ENCODE peak calls at places on chromosomes 11 and 22, in nine cellular contexts. L, R, B, N, C, X, H, T and K are unnamed samples.

GRCh38 chr22:42353883-42354727 is 78.1 kb downstream of the NFAM1 start:
- DNase-seq in T (no peak), X (no peak), R (no peak), H (no peak), C (no peak), N (no peak), B (no peak), L (no peak), K (no peak)

GRCh38 chr22:50262460-50262911 is 1.0 kb upstream of the MAPK12 start:
- DNase-seq in X (no peak), R (no peak), B (no peak), C (no peak), T (no peak), N (no peak), H (peak; percentile 43), L (no peak), K (no peak)

GRCh38 chr11:56271092-56271491 is 2.9 kb upstream of the OR5T1 start:
- DNase-seq in L (no peak), N (no peak), H (no peak), C (no peak), R (no peak), X (no peak), T (no peak), B (no peak), K (no peak)

GRCh38 chr11:6210274-6210955 is 5.1 kb downstream of the C11orf42 start:
- DNase-seq in L (peak; percentile 14), N (peak; percentile 28), C (no peak), X (no peak), B (no peak), R (no peak), H (no peak), T (no peak), K (no peak)

GRCh38 chr11:21798216-21798615 is 394.7 kb upstream of the ANO5 start:
- DNase-seq in H (no peak), N (no peak), B (no peak), C (no peak), L (no peak), T (no peak), R (no peak), X (no peak), K (no peak)

GRCh38 chr22:46055176-46055850 is 78.4 kb upstream of the WNT7B start:
- DNase-seq in C (no peak), T (no peak), H (peak; percentile 28), R (no peak), L (no peak), B (peak; percentile 61), X (peak; percentile 68), N (peak; percentile 79), K (no peak)

GRCh38 chr11:1570531-1570895 is 1.6 kb downstream of the DUSP8 start:
- DNase-seq in L (no peak), C (no peak), T (no peak), X (no peak), N (no peak), H (no peak), R (no peak), B (no peak), K (no peak)

GRCh38 chr11:1060885-1061616 is 13.6 kb upstream of the MUC2 start:
- DNase-seq in T (no peak), H (peak; percentile 98), N (no peak), R (no peak), X (no peak), C (no peak), L (peak; percentile 19), B (peak; percentile 18), K (peak; percentile 77)

GRCh38 chr11:94776351-94777321 is 8.5 kb downstream of the AMOTL1 start:
- DNase-seq in L (peak; percentile 61), H (peak; percentile 69), T (peak; percentile 14), X (peak; percentile 45), N (peak; percentile 35), R (no peak), C (no peak), B (peak; percentile 32), K (peak; percentile 80)

GRCh38 chr11:66011239-66011784 is 496 bp upstream of the CST6 start:
- DNase-seq in H (peak; percentile 98), B (peak; percentile 43), N (no peak), C (peak; percentile 69), R (no peak), T (no peak), X (peak; percentile 86), L (peak; percentile 36), K (peak; percentile 15)

GRCh38 chr22:17990942-17991341 is 33.4 kb downstream of the MICAL3 start:
- DNase-seq in H (no peak), B (no peak), N (no peak), L (no peak), X (no peak), T (no peak), R (no peak), C (no peak), K (no peak)

GRCh38 chr11:126334665-126335462 is 20.6 kb upstream of the ST3GAL4 start:
- DNase-seq in T (no peak), C (no peak), N (no peak), H (peak; percentile 42), B (no peak), X (no peak), L (peak; percentile 41), R (no peak), K (peak; percentile 61)

GRCh38 chr11:100791873-100792272 is 104.8 kb downstream of the ARHGAP42 start:
- DNase-seq in C (no peak), N (no peak), T (no peak), B (no peak), X (no peak), L (peak; percentile 23), H (peak; percentile 80), R (no peak), K (peak; percentile 23)

GRCh38 chr11:86196291-86196690 is 48.3 kb upstream of the EED start:
- DNase-seq in T (no peak), N (no peak), C (no peak), H (no peak), B (no peak), R (no peak), L (no peak), X (no peak), K (no peak)

GRCh38 chr11:126405374-126405773 is 49.9 kb downstream of the ST3GAL4 start:
- DNase-seq in L (no peak), T (no peak), B (no peak), X (no peak), N (no peak), R (no peak), H (peak; percentile 92), C (no peak), K (no peak)

GRCh38 chr11:116731821-116732739 is 40.7 kb downstream of the BUD13 start:
- DNase-seq in R (peak; percentile 24), T (no peak), L (no peak), N (peak; percentile 45), H (no peak), C (no peak), B (no peak), X (no peak), K (no peak)

GRCh38 chr22:47775686-47776085 is 1013.2 kb downstream of the TBC1D22A start:
- DNase-seq in C (no peak), B (no peak), X (no peak), T (no peak), R (no peak), H (peak; percentile 77), L (no peak), N (no peak), K (no peak)

GRCh38 chr11:702731-703461 is 3.1 kb upstream of the EPS8L2 start:
- DNase-seq in C (no peak), H (peak; percentile 49), N (peak; percentile 91), X (peak; percentile 91), B (peak; percentile 64), T (no peak), R (no peak), L (no peak), K (no peak)

GRCh38 chr11:62507023-62507422 is 39.6 kb downstream of the AHNAK start:
- DNase-seq in B (no peak), H (no peak), X (no peak), L (no peak), T (no peak), N (no peak), C (no peak), R (no peak), K (no peak)

GRCh38 chr11:111419641-111420327 is 40.7 kb upstream of the POU2AF1 start:
- DNase-seq in L (no peak), C (no peak), R (no peak), N (peak; percentile 88), B (peak; percentile 61), X (no peak), H (no peak), T (no peak), K (no peak)

GRCh38 chr22:38416621-38417251 is 38.3 kb downstream of the KCNJ4 start:
- DNase-seq in C (no peak), B (no peak), L (no peak), H (no peak), T (no peak), N (peak; percentile 35), X (peak; percentile 36), R (no peak), K (no peak)

GRCh38 chr11:56876621-56877312 is 111.9 kb upstream of the OR5AK2 start:
- DNase-seq in R (no peak), B (no peak), H (peak; percentile 35), T (no peak), X (no peak), C (no peak), N (no peak), L (peak; percentile 2), K (no peak)

GRCh38 chr11:64185323-64186204 is at the start of gene STIP1:
- DNase-seq in C (peak; percentile 100), R (peak; percentile 100), N (peak; percentile 99), X (peak; percentile 100), B (peak; percentile 99), L (peak; percentile 100), H (peak; percentile 100), T (peak; percentile 100), K (peak; percentile 100)
- TF ChIP-seq CTCF in C (peak; percentile 35), R (peak; percentile 48), N (no peak), X (peak; percentile 51), B (no peak), L (peak; percentile 63), H (no peak), T (peak; percentile 38), K (peak; percentile 37)

GRCh38 chr11:64874308-64874707 is 4.1 kb downstream of the EHD1 start:
- DNase-seq in B (no peak), N (no peak), H (no peak), X (no peak), L (no peak), R (no peak), T (no peak), C (no peak), K (no peak)
- H3K4me3 ChIP-seq in B (no peak overlapping the region), N (no peak overlapping the region), H (no peak overlapping the region), X (peak overlapping the region; percentile 97), L (no peak overlapping the region), R (no peak overlapping the region), T (no peak overlapping the region), C (no peak overlapping the region), K (no peak overlapping the region)

GRCh38 chr22:24108073-24108472 is 73.2 kb upstream of the SUSD2 start:
- DNase-seq in B (no peak), N (no peak), X (no peak), H (no peak), T (no peak), L (no peak), R (no peak), C (no peak), K (no peak)
- TF ChIP-seq CTCF in B (no peak), N (no peak), X (no peak), H (no peak), T (no peak), L (no peak), R (no peak), C (no peak), K (no peak)

DNA sequence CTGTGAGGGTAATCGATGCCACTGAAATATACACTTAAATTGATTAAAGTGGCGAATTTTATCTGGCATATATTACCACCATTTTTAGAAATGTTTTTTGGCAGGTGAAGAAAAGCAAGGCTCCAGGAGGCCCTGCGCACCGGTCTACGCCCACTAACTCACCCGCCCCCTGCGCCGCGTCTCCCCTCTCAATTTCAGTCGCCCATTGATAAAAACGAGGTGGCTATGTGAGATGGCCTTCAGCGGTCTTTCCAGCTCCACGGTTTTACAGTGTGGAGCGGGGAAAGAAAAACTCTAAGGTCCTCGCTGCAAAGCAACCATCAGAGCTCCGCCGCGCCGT is 602 bp upstream of the AQP11 start:
- DNase-seq in C (no peak), H (no peak), N (no peak), B (no peak), X (no peak), L (peak; percentile 16), T (no peak), R (no peak), K (no peak)
- H3K4me3 ChIP-seq in C (peak overlapping the region; percentile 66), H (peak overlapping the region; percentile 82), N (peak overlapping the region; percentile 43), B (peak overlapping the region; percentile 44), X (peak overlapping the region; percentile 84), L (peak overlapping the region; percentile 69), T (peak overlapping the region; percentile 78), R (peak overlapping the region; percentile 58), K (peak overlapping the region; percentile 73)